ENCODE peak calls at places on chromosomes 4 and X, in five cellular contexts. O, V, X, F and W are unnamed samples. For H3K4me1, the result is how much of the 10 kb centered on the place peaks cover.

GRCh38 chr4:87624698-87625097 is 16.4 kb downstream of the DSPP start:
- DNase-seq in O (no peak), V (no peak), X (no peak), F (no peak), W (no peak)

GRCh38 chrX:150984164-150984824 is 1.2 kb downstream of the HMGB3 start:
- DNase-seq in O (no peak), V (no peak), X (no peak), F (no peak), W (peak)

GRCh38 chr4:48645225-48645794 is 134.8 kb downstream of the FRYL start:
- DNase-seq in O (no peak), V (no peak), X (no peak), F (peak), W (no peak)

GRCh38 chr4:76697129-76697803 is 200.7 kb downstream of the SOWAHB start:
- DNase-seq in O (no peak), V (no peak), X (no peak), F (no peak), W (no peak)

GRCh38 chrX:132622130-132622529 is 133.3 kb upstream of the MBNL3 start:
- DNase-seq in O (no peak), V (peak), X (peak), F (peak), W (no peak)

GRCh38 chrX:24145340-24146186 is 4.0 kb upstream of the ZFX start:
- DNase-seq in O (no peak), V (peak), X (no peak), F (peak), W (no peak)

GRCh38 chrX:17579021-17579420 is 158.3 kb upstream of the SCML1 start:
- DNase-seq in O (no peak), V (peak), X (no peak), F (peak), W (no peak)

GRCh38 chr4:81454498-81454897 is 17.2 kb downstream of the RASGEF1B start:
- DNase-seq in O (no peak), V (peak), X (no peak), F (no peak), W (no peak)

GRCh38 chr4:16677545-16677944 is 220.9 kb downstream of the LDB2 start:
- DNase-seq in O (no peak), V (peak), X (no peak), F (no peak), W (no peak)

DNA sequence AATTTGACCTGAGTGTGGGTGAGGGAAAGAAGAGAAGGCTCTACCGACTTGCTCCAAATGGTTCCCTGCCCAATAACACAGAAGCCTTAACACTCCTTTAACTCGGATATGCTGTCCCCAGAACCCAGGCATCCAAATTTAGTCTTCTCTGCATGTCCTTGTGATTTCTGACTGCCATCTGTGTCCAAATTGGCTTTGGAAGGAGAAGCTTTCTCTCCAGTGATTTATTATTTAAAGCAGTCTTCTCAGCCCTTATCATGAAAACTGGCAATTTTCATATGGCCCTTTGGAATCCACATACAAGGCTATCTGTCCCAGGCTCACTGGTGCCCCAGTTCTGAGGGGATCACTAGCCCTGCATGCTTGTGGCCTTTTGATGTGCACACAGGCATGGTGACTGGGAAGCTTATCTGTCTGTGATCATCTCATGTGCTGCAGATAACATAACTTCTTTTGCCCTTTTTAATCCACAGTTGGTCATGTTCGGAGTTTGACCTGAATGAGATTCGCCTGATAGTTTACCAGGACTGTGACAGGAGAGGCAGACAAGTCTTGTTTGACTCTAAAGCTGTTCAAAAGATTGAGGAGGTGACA is 56.7 kb downstream of the FNIP2 start:
- DNase-seq in O (no peak), V (no peak), X (no peak), F (no peak), W (no peak)
- H3K4me1 ChIP-seq in O (half or more), V (under half), X (under half), F (under half), W (half or more)

DNA sequence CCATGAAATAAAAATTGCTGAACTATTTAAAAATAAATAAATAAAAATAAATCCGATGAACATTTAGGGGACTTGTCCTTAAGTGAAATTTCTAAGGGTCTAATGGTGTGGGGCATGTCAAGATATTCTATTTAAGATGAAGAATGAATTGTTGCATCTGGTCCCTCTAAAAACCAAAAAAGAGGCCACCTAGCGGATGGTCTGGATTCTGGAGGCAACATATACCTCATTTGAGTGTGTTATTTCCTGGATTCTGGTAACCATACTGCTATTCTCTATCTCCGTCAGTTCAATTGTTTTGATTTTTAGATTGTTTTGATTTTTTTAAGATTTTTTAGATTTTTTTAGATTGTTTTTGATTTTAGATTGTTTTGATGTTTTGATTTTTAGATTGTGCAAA is 28.3 kb downstream of the AGTR2 start:
- DNase-seq in O (no peak), V (no peak), X (no peak), F (no peak), W (no peak)
- TF ChIP-seq CTCF in O (no peak), V (no peak), X (no peak), F (no peak), W (no peak)

DNA sequence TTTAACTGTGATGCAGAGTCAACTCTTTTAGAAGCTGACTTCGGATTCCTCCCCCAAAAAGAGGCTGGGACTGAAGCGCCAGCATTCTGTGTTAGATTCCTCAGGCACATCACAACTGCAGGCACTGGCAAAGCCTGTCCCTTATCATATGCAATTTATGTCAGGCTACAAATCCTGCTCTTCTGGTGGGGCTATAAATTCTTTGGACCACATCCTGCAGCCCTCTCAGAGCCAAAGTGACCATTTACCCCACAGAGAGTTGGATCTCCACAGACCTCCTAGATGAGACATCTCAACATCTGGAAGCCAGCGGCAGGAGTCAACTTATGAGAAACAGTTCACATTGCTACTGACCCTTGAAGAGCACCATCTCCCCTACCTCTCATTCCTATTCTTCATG is 138.4 kb downstream of the CBR4 start:
- DNase-seq in O (no peak), V (no peak), X (no peak), F (no peak), W (no peak)
- H3K27ac ChIP-seq in O (no peak), V (no peak), X (no peak), F (peak), W (no peak)

GRCh38 chr4:38501698-38502097 is 162.3 kb upstream of the KLF3 start:
- DNase-seq in O (no peak), V (no peak), X (no peak), F (no peak), W (no peak)
- H3K4me1 ChIP-seq in O (under half), V (under half), X (under half), F (under half), W (under half)

DNA sequence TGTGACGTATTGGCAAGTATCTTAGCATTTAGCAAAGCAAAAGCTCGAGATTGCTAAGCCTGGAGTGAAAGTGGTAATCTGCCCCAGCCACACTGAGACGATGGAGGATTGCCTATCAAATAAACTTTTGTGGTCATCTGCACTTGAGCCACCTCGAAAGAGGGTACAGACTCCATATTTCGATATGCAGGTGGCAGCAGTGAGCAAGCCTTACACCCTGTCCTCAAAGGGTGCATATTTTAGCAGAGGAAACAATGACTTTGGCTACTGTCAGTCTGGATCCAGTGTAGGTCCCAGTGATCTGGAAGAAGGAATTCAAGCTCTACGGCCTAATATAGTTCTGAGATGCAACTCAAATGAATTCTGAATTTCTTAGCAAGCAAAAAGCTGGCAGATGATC is 153.9 kb downstream of the ATG4A start:
- DNase-seq in O (no peak), V (no peak), X (no peak), F (no peak), W (no peak)
- TF ChIP-seq CTCF in O (no peak), V (no peak), X (peak), F (no peak), W (no peak)

DNA sequence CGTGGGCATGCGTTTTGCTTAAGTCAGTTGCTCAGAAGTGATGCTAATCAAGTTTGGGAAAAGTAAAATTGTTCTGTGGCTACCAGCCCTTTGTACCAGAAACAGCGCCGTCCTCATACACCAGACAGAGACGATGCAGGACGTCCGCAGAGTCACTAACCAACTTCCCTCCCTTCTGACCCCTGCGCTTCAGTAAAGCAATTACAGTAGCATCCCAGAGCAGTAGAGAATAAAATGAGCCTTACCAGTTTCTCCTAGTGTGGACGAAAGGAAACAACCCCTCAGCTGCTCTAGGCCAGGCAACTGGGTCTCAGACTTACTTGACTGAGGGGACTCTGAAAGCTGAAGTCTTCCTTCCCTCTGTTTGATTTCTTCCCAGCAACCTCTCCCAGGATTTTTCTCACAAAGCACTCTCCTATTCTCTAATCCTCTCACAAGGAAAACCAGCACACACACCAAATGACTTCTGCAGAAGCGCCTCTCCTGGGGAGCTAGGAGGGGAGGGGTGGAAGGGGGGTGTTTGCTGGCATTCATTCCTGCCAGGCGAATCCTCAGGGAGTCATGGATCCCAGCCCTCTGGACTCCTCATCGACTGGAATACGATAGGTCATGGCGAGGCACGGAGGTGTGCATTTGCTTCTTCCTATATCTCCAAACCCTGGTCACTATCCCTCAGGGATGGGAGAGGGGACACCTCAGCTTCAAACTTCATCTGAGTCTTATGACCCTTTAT is 56.0 kb upstream of the MID1 start:
- DNase-seq in O (no peak), V (no peak), X (no peak), F (no peak), W (peak)
- H3K27ac ChIP-seq in O (no peak), V (no peak), X (no peak), F (no peak), W (peak)

GRCh38 chr4:128582319-128582948 is 227.1 kb upstream of the JADE1 start:
- DNase-seq in O (no peak), V (peak), X (no peak), F (no peak), W (no peak)
- H3K4me1 ChIP-seq in O (under half), V (under half), X (under half), F (under half), W (under half)